ENCODE peak calls at places on chromosomes 7 and 10, in five cellular contexts. E is right lobe of liver; L is PC-9; H is MM.1S; G is CD4-positive, alpha-beta memory T cell. K is an unnamed sample. For H3K4me1, the result is how much of the 10 kb centered on the place peaks cover.

GRCh38 chr7:7051221-7051877 is 131.0 kb upstream of the C1GALT1 start:
- DNase-seq in E (no peak), L (no peak), H (no peak), G (no peak), K (no peak)

GRCh38 chr10:61898435-61898778 is 3.1 kb upstream of the ARID5B start:
- DNase-seq in E (no peak), L (no peak), H (peak), G (no peak), K (no peak)

GRCh38 chr10:28922127-28922526 is 244.8 kb downstream of the BAMBI start:
- DNase-seq in E (no peak), L (no peak), H (no peak), G (no peak), K (no peak)

GRCh38 chr10:77983384-77984341 is 45.7 kb downstream of the POLR3A start:
- DNase-seq in E (no peak), L (no peak), H (no peak), G (no peak), K (no peak)

GRCh38 chr10:58857251-58857650 is 319.2 kb upstream of the PHYHIPL start:
- DNase-seq in E (no peak), L (no peak), H (no peak), G (no peak), K (no peak)

GRCh38 chr7:38312776-38313175 is 39.3 kb upstream of the TARP start:
- DNase-seq in E (no peak), L (no peak), H (no peak), G (no peak), K (no peak)

GRCh38 chr7:30533886-30534285 is 29.3 kb upstream of the GGCT start:
- DNase-seq in E (no peak), L (no peak), H (no peak), G (no peak), K (no peak)

GRCh38 chr7:150406565-150407421 is 27.7 kb downstream of the ZNF775 start:
- DNase-seq in E (no peak), L (no peak), H (peak), G (peak), K (no peak)

GRCh38 chr7:107020400-107020799 is 24.1 kb upstream of the PRKAR2B start:
- DNase-seq in E (no peak), L (no peak), H (no peak), G (no peak), K (no peak)

GRCh38 chr7:157675427-157675930 is 338.7 kb downstream of the DNAJB6 start:
- DNase-seq in E (no peak), L (no peak), H (no peak), G (no peak), K (no peak)

GRCh38 chr7:30175171-30175570 is 40.4 kb downstream of the MTURN start:
- DNase-seq in E (no peak), L (no peak), H (no peak), G (no peak), K (no peak)

GRCh38 chr7:23490357-23491131 is 20.3 kb upstream of the IGF2BP3 start:
- DNase-seq in E (peak), L (no peak), H (no peak), G (peak), K (peak)

GRCh38 chr7:127832592-127832991 is 180.6 kb downstream of the SND1 start:
- DNase-seq in E (no peak), L (no peak), H (no peak), G (no peak), K (no peak)

GRCh38 chr7:127828843-127829502 is 177.0 kb downstream of the SND1 start:
- DNase-seq in E (no peak), L (no peak), H (no peak), G (no peak), K (no peak)

GRCh38 chr7:127835679-127836078 is 183.7 kb downstream of the SND1 start:
- DNase-seq in E (no peak), L (no peak), H (no peak), G (no peak), K (no peak)

GRCh38 chr7:127833641-127834040 is 181.6 kb downstream of the SND1 start:
- DNase-seq in E (no peak), L (no peak), H (no peak), G (no peak), K (no peak)

GRCh38 chr7:127831312-127832212 is 179.6 kb downstream of the SND1 start:
- DNase-seq in E (no peak), L (no peak), H (no peak), G (no peak), K (no peak)
- H3K4me1 ChIP-seq in E (under half), L (under half), H (under half), G (under half), K (under half)

GRCh38 chr10:71218833-71219120 is 6.4 kb downstream of the UNC5B start:
- DNase-seq in E (no peak), L (no peak), H (no peak), G (no peak), K (no peak)

GRCh38 chr10:71217266-71218045 is 5.1 kb downstream of the UNC5B start:
- DNase-seq in E (no peak), L (no peak), H (no peak), G (no peak), K (no peak)

GRCh38 chr10:71216751-71217265 is 4.4 kb downstream of the UNC5B start:
- DNase-seq in E (no peak), L (no peak), H (no peak), G (no peak), K (no peak)

GRCh38 chr10:71219918-71220688 is 7.7 kb downstream of the UNC5B start:
- DNase-seq in E (no peak), L (no peak), H (no peak), G (no peak), K (no peak)

GRCh38 chr10:71218046-71218832 is 5.9 kb downstream of the UNC5B start:
- DNase-seq in E (no peak), L (peak), H (no peak), G (no peak), K (no peak)
- H3K4me3 ChIP-seq in E (no peak), L (peak), H (no peak), G (no peak), K (no peak)

GRCh38 chr7:140314571-140315480 is 83.5 kb downstream of the SLC37A3 start:
- DNase-seq in E (no peak), L (no peak), H (no peak), G (no peak), K (no peak)

GRCh38 chr7:140317597-140317996 is 80.7 kb downstream of the SLC37A3 start:
- DNase-seq in E (no peak), L (no peak), H (no peak), G (no peak), K (no peak)

GRCh38 chr7:140317999-140318398 is 80.3 kb downstream of the SLC37A3 start:
- DNase-seq in E (no peak), L (no peak), H (no peak), G (no peak), K (no peak)

GRCh38 chr7:140315498-140316164 is 82.7 kb downstream of the SLC37A3 start:
- DNase-seq in E (no peak), L (no peak), H (no peak), G (no peak), K (no peak)

DNA sequence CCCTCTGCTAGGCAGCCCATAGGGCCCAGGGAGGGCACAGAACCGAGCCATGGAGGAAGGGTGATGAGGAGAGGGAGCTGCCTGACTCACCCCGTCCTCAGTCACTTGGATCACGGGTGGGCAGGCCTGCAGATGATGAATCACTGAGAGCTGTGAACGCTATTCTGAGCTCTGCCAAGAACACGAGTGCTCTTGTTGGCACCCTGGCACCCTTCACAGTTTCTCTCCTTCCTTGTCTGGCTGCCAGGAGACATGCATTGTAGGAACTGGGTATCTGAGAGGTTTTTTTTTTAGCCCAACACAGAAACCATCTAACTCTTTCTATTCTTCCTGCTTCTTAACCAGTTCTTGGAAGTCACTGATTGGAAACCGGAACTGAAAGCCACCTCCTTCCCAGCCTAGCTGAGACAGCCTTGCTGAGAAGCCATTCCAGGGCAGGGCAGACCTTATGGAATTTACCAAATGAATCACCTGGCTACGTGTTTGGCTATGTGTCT is 82.1 kb downstream of the SLC37A3 start:
- DNase-seq in E (peak), L (peak), H (no peak), G (no peak), K (peak)
- H3K27ac ChIP-seq in E (no peak), L (peak), H (no peak), G (no peak), K (no peak)

GRCh38 chr10:91517394-91517793 is 107.2 kb downstream of the HECTD2 start:
- DNase-seq in E (no peak), L (no peak), H (no peak), G (no peak), K (no peak)
- H3K4me1 ChIP-seq in E (under half), L (under half), H (under half), G (under half), K (under half)

DNA sequence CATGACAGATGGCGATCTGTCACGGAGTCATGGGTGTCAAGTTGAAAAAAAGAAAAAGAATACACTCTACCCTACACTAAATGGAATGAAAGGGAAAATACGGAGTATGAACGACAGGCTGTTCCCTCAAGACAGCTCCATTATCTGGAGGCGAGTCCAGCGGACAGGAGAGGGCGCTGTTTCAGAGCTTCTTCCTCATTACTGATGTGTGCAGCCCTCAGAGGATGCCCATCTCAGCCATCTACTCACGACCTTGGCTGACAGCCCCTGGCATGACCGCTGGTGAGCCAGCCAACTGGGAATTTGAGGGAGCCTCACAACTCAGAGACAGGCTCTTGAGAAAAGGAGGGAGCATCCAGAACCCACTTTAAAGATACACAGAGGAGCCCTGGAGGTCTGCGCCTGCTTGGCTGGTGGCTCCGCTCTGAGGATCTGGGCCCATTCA is 49.6 kb upstream of the SMNDC1 start:
- DNase-seq in E (peak), L (peak), H (peak), G (peak), K (peak)
- H3K4me3 ChIP-seq in E (no peak), L (no peak), H (peak), G (no peak), K (no peak)

GRCh38 chr10:109893371-109893770 is 29.9 kb downstream of the XPNPEP1 start:
- DNase-seq in E (no peak), L (no peak), H (no peak), G (no peak), K (no peak)

GRCh38 chr10:109891105-109891504 is 32.2 kb downstream of the XPNPEP1 start:
- DNase-seq in E (no peak), L (no peak), H (no peak), G (no peak), K (no peak)

GRCh38 chr10:109892087-109892486 is 31.2 kb downstream of the XPNPEP1 start:
- DNase-seq in E (no peak), L (no peak), H (no peak), G (no peak), K (no peak)

GRCh38 chr10:109894516-109894915 is 28.8 kb downstream of the XPNPEP1 start:
- DNase-seq in E (peak), L (no peak), H (no peak), G (no peak), K (no peak)

GRCh38 chr10:109892885-109893284 is 30.4 kb downstream of the XPNPEP1 start:
- DNase-seq in E (no peak), L (no peak), H (no peak), G (no peak), K (peak)
- H3K27ac ChIP-seq in E (peak), L (no peak), H (no peak), G (no peak), K (peak)